ENCODE peak calls at places on chromosomes 7 and 10, in six cellular contexts. One of them, this sample, is unnamed.

GRCh38 chr10:13206546-13207443 is 27.4 kb downstream of the UCMA start:
- DNase-seq in foreskin fibroblast: peak; percentile 35
- DNase-seq in Panc1: no peak
- DNase-seq in transverse colon: no peak
- DNase-seq in testis: peak; percentile 25
- DNase-seq in BJ: no peak
- DNase-seq in this sample: no peak

GRCh38 chr7:143341842-143342241 is 20.7 kb downstream of the FAM131B start:
- DNase-seq in testis: no peak
- DNase-seq in Panc1: no peak
- DNase-seq in transverse colon: no peak
- DNase-seq in BJ: no peak
- DNase-seq in foreskin fibroblast: no peak
- DNase-seq in this sample: no peak

GRCh38 chr7:150860291-150860977 is 8.1 kb downstream of the AOC1 start:
- DNase-seq in Panc1: no peak
- DNase-seq in testis: no peak
- DNase-seq in foreskin fibroblast: no peak
- DNase-seq in BJ: no peak
- DNase-seq in transverse colon: no peak
- DNase-seq in this sample: no peak

GRCh38 chr7:30652951-30653641 is 29.2 kb downstream of the CRHR2 start:
- DNase-seq in foreskin fibroblast: no peak
- DNase-seq in BJ: no peak
- DNase-seq in transverse colon: no peak
- DNase-seq in Panc1: no peak
- DNase-seq in testis: no peak
- DNase-seq in this sample: no peak

GRCh38 chr7:132430863-132431822 is 145.1 kb downstream of the PLXNA4 start:
- DNase-seq in foreskin fibroblast: peak; percentile 95
- DNase-seq in transverse colon: peak; percentile 72
- DNase-seq in testis: no peak
- DNase-seq in BJ: peak; percentile 29
- DNase-seq in Panc1: no peak
- DNase-seq in this sample: no peak

GRCh38 chr7:2022021-2022409 is 210.7 kb downstream of the MAD1L1 start:
- DNase-seq in testis: no peak
- DNase-seq in BJ: no peak
- DNase-seq in foreskin fibroblast: no peak
- DNase-seq in Panc1: no peak
- DNase-seq in transverse colon: no peak
- DNase-seq in this sample: no peak

GRCh38 chr7:66167773-66168367 is 37.3 kb upstream of the TPST1 start:
- DNase-seq in foreskin fibroblast: peak; percentile 83
- DNase-seq in testis: no peak
- DNase-seq in Panc1: peak; percentile 46
- DNase-seq in transverse colon: no peak
- DNase-seq in BJ: peak; percentile 23
- DNase-seq in this sample: no peak

GRCh38 chr7:111232249-111233084 is 141.5 kb downstream of the LRRN3 start:
- DNase-seq in testis: no peak
- DNase-seq in transverse colon: no peak
- DNase-seq in Panc1: peak; percentile 84
- DNase-seq in foreskin fibroblast: peak; percentile 43
- DNase-seq in BJ: peak; percentile 15
- DNase-seq in this sample: no peak

GRCh38 chr10:63365976-63366765 is 99.6 kb downstream of the JMJD1C start:
- DNase-seq in transverse colon: no peak
- DNase-seq in foreskin fibroblast: no peak
- DNase-seq in BJ: no peak
- DNase-seq in Panc1: no peak
- DNase-seq in testis: no peak
- DNase-seq in this sample: no peak

GRCh38 chr7:111756687-111757178 is 194.4 kb upstream of the IMMP2L start:
- DNase-seq in transverse colon: peak; percentile 11
- DNase-seq in testis: peak; percentile 60
- DNase-seq in foreskin fibroblast: peak; percentile 61
- DNase-seq in Panc1: no peak
- DNase-seq in BJ: no peak
- DNase-seq in this sample: no peak

GRCh38 chr7:158795272-158795671 is 34.0 kb downstream of the ESYT2 start:
- DNase-seq in BJ: no peak
- DNase-seq in transverse colon: no peak
- DNase-seq in testis: no peak
- DNase-seq in Panc1: no peak
- DNase-seq in foreskin fibroblast: no peak
- DNase-seq in this sample: no peak

GRCh38 chr10:14340051-14340744 is 9.5 kb upstream of the FRMD4A start:
- DNase-seq in foreskin fibroblast: no peak
- DNase-seq in testis: no peak
- DNase-seq in Panc1: no peak
- DNase-seq in transverse colon: no peak
- DNase-seq in BJ: no peak
- DNase-seq in this sample: no peak

GRCh38 chr7:11343818-11344413 is 370.2 kb downstream of the PHF14 start:
- DNase-seq in Panc1: peak; percentile 46
- DNase-seq in testis: no peak
- DNase-seq in BJ: no peak
- DNase-seq in transverse colon: no peak
- DNase-seq in foreskin fibroblast: peak; percentile 7
- DNase-seq in this sample: no peak

GRCh38 chr7:116543664-116544063 is 18.8 kb downstream of the CAV1 start:
- DNase-seq in transverse colon: no peak
- DNase-seq in BJ: peak; percentile 65
- DNase-seq in foreskin fibroblast: peak; percentile 55
- DNase-seq in Panc1: no peak
- DNase-seq in testis: no peak
- DNase-seq in this sample: no peak

GRCh38 chr7:115009736-115010435 is 88.0 kb downstream of the MDFIC start:
- DNase-seq in transverse colon: peak; percentile 19
- DNase-seq in BJ: peak; percentile 56
- DNase-seq in Panc1: no peak
- DNase-seq in testis: peak; percentile 50
- DNase-seq in foreskin fibroblast: no peak
- DNase-seq in this sample: no peak
- H3K4me3 ChIP-seq in transverse colon: no peak overlapping the region
- H3K4me3 ChIP-seq in BJ: no peak overlapping the region
- H3K4me3 ChIP-seq in Panc1: no peak overlapping the region
- H3K4me3 ChIP-seq in testis: no peak overlapping the region
- H3K4me3 ChIP-seq in foreskin fibroblast: no peak overlapping the region
- H3K4me3 ChIP-seq in this sample: no peak overlapping the region

GRCh38 chr7:92810242-92810611 is 26.1 kb downstream of the CDK6 start:
- DNase-seq in testis: peak; percentile 37
- DNase-seq in Panc1: no peak
- DNase-seq in foreskin fibroblast: no peak
- DNase-seq in BJ: no peak
- DNase-seq in transverse colon: no peak
- DNase-seq in this sample: no peak

GRCh38 chr7:92806496-92806895 is 29.9 kb downstream of the CDK6 start:
- DNase-seq in BJ: no peak
- DNase-seq in testis: no peak
- DNase-seq in foreskin fibroblast: no peak
- DNase-seq in Panc1: no peak
- DNase-seq in transverse colon: no peak
- DNase-seq in this sample: no peak

GRCh38 chr7:92808635-92809034 is 27.7 kb downstream of the CDK6 start:
- DNase-seq in transverse colon: no peak
- DNase-seq in Panc1: no peak
- DNase-seq in foreskin fibroblast: no peak
- DNase-seq in BJ: no peak
- DNase-seq in testis: no peak
- DNase-seq in this sample: no peak

GRCh38 chr7:92809397-92810241 is 26.8 kb downstream of the CDK6 start:
- DNase-seq in testis: peak; percentile 79
- DNase-seq in Panc1: peak; percentile 92
- DNase-seq in transverse colon: peak; percentile 81
- DNase-seq in foreskin fibroblast: peak; percentile 89
- DNase-seq in BJ: peak; percentile 58
- DNase-seq in this sample: peak; percentile 89

DNA sequence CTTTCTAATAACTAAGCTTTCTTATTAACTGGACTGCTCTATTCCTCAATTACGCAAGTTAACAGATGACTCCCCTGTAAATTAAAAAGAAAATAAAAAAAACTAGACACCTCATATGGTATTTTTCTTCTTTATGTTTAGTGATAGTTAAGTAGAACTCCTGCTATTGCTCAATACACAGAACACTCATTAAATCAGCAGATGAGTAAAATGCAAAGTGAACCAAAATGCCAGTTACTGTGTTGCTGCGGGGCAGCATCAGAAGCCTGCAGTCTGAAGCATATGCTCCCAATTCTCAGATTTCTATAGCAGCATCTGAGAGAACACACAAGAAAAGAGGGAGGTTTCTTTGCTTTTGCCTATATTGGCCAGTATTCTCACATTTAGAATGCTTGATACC is 28.4 kb downstream of the CDK6 start:
- DNase-seq in testis: no peak
- DNase-seq in Panc1: no peak
- DNase-seq in foreskin fibroblast: peak; percentile 64
- DNase-seq in BJ: no peak
- DNase-seq in transverse colon: no peak
- DNase-seq in this sample: no peak
- TF ChIP-seq CTCF in testis: no peak
- TF ChIP-seq CTCF in Panc1: no peak
- TF ChIP-seq CTCF in foreskin fibroblast: no peak
- TF ChIP-seq CTCF in BJ: no peak
- TF ChIP-seq CTCF in transverse colon: no peak
- TF ChIP-seq CTCF in this sample: no peak

GRCh38 chr10:99297033-99297432 is 32.1 kb upstream of the CNNM1 start:
- DNase-seq in foreskin fibroblast: no peak
- DNase-seq in BJ: no peak
- DNase-seq in testis: no peak
- DNase-seq in Panc1: no peak
- DNase-seq in transverse colon: no peak
- DNase-seq in this sample: no peak
- H3K4me3 ChIP-seq in foreskin fibroblast: no peak overlapping the region
- H3K4me3 ChIP-seq in BJ: no peak overlapping the region
- H3K4me3 ChIP-seq in testis: no peak overlapping the region
- H3K4me3 ChIP-seq in Panc1: no peak overlapping the region
- H3K4me3 ChIP-seq in transverse colon: no peak overlapping the region
- H3K4me3 ChIP-seq in this sample: no peak overlapping the region

DNA sequence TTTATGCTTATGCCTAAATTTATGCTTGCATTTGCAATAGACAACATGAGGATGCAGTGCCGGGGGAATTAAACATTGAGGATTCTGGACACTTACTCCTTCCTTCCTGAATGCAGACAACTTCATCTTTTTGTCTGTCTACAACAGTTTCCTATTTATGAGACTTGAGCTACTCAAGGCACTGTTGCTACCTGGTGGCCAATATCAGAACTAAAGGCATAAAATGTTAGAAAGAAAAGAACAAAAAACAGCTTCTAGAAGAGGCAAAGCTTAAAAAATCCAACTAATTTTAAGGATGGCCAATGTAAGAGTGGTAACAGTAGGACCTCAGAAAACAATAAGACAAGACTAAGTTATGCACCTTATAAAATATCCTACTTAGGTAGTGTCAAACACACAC is 144.5 kb upstream of the PTN start:
- DNase-seq in BJ: no peak
- DNase-seq in testis: no peak
- DNase-seq in Panc1: no peak
- DNase-seq in foreskin fibroblast: no peak
- DNase-seq in transverse colon: no peak
- DNase-seq in this sample: no peak
- TF ChIP-seq CTCF in BJ: no peak
- TF ChIP-seq CTCF in testis: no peak
- TF ChIP-seq CTCF in Panc1: no peak
- TF ChIP-seq CTCF in foreskin fibroblast: peak; percentile 28
- TF ChIP-seq CTCF in transverse colon: no peak
- TF ChIP-seq CTCF in this sample: no peak

DNA sequence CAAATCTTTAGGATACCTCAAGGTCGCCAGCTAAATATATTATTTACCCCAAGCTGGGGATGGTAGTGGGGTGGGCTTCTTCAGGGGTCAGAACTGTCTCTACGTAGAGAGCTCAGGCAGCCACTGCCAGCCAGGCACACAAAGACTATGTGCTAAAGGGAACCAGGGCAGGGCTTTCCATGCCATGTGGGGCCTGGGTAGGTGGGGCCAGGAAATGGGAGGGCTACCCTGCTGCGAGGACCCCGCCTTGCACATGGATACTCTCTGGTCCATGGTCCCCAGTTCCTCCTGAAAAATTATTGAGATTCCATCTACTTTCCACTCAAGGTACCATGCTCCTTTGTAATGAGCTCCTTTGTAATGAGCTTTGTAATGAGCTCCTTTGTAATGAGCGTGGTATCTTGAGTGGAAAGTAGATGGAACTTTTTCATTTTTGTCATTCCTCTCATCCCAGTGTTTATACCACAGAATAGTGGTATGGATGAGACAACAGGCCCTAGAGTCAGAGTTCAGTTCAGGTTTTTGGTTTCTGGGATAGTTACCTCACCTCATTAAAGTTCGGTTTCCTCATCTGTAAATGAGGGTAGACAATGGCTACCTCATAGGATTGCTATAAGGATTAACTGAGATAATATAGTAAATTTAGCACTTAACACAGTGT is 5.8 kb downstream of the SYNPO2L start:
- DNase-seq in BJ: peak; percentile 12
- DNase-seq in testis: no peak
- DNase-seq in foreskin fibroblast: peak; percentile 30
- DNase-seq in Panc1: no peak
- DNase-seq in transverse colon: no peak
- DNase-seq in this sample: no peak
- H3K4me3 ChIP-seq in BJ: no peak overlapping the region
- H3K4me3 ChIP-seq in testis: no peak overlapping the region
- H3K4me3 ChIP-seq in foreskin fibroblast: no peak overlapping the region
- H3K4me3 ChIP-seq in Panc1: no peak overlapping the region
- H3K4me3 ChIP-seq in transverse colon: no peak overlapping the region
- H3K4me3 ChIP-seq in this sample: no peak overlapping the region

GRCh38 chr7:122095642-122096041 is 48.4 kb downstream of the AASS start:
- DNase-seq in testis: no peak
- DNase-seq in Panc1: no peak
- DNase-seq in transverse colon: no peak
- DNase-seq in foreskin fibroblast: no peak
- DNase-seq in BJ: no peak
- DNase-seq in this sample: no peak

DNA sequence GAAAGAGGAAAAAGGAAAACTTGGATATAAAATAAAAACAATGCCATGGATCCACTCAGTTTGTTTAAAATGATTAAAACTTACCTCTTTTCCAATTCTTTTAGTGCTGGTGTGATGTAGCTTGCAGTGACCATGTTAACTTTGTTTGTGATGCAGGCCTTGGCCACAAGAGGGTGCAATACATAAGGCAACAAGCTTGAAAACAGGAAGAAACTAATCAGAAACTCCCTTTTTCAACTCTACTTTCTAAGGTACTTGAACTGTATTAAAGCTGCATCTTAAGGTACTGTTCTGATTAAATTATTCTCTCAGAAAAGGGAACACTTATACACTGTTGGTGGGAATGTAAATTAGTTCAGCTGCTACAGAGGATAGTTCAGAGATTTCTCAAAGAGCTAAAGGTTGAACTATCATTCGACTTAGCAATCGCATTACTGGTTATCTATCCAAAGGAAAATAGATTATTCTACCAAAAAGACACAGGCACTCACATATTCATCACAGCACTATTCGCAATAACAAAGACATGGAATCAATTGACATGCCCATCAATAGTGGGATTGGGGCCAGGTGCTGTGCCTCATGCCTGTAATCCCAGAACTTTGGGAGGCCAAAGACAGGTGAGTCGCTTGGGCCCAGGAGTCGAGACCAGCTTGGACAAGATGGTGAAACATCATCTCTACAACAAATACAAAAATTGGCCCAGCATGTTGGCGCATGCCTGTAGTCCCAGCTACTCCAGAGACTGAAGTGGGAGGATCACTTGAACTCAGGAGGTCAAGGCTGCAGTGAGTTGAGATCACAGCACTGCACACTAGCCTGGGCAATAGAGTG is 50.9 kb downstream of the AASS start:
- DNase-seq in testis: peak; percentile 87
- DNase-seq in foreskin fibroblast: peak; percentile 58
- DNase-seq in Panc1: peak; percentile 64
- DNase-seq in transverse colon: peak; percentile 69
- DNase-seq in BJ: peak; percentile 31
- DNase-seq in this sample: peak; percentile 63
- TF ChIP-seq CTCF in testis: peak; percentile 53
- TF ChIP-seq CTCF in foreskin fibroblast: peak; percentile 95
- TF ChIP-seq CTCF in Panc1: peak; percentile 76
- TF ChIP-seq CTCF in transverse colon: peak; percentile 83
- TF ChIP-seq CTCF in BJ: peak; percentile 93
- TF ChIP-seq CTCF in this sample: peak; percentile 88